ENCODE peak calls at places on chromosomes 12 and 14, in nine cellular contexts. G is fibroblast of the aortic adventitia, F is hepatocyte, V is mucosa of descending colon, D is heart left ventricle, M is tibial artery, R is astrocyte, E is Peyer's patch, H is transverse colon. Z is an unnamed sample.
A peak's percentile ranks its signal among the peaks of the same experiment; 100 is the strongest.

GRCh38 chr12:95918194-95918993 is 24.0 kb downstream of the CCDC38 start:
- DNase-seq in G (peak; percentile 57), F (peak; percentile 71), V (no peak), D (no peak), M (no peak), R (peak; percentile 8), E (no peak), H (peak; percentile 15), Z (peak; percentile 78)

GRCh38 chr12:16347391-16348298 is at the start of gene MGST1:
- DNase-seq in G (peak; percentile 69), F (peak; percentile 80), V (peak; percentile 86), D (peak; percentile 76), M (peak; percentile 69), R (peak; percentile 39), E (peak; percentile 84), H (peak; percentile 77), Z (peak; percentile 27)

GRCh38 chr12:92539966-92540791 is 162.6 kb upstream of the PLEKHG7 start:
- DNase-seq in G (no peak), F (no peak), V (peak; percentile 32), D (peak; percentile 66), M (no peak), R (no peak), E (no peak), H (no peak), Z (no peak)

GRCh38 chr12:104653730-104654328 is 197.1 kb downstream of the CHST11 start:
- DNase-seq in G (no peak), F (no peak), V (no peak), D (no peak), M (no peak), R (no peak), E (no peak), H (no peak), Z (no peak)

GRCh38 chr12:24697769-24698168 is 251.1 kb downstream of the BCAT1 start:
- DNase-seq in G (no peak), F (no peak), V (no peak), D (no peak), M (no peak), R (no peak), E (no peak), H (no peak), Z (no peak)

GRCh38 chr14:75418779-75419768 is 8.7 kb upstream of the JDP2 start:
- DNase-seq in G (no peak), F (peak; percentile 68), V (peak; percentile 81), D (no peak), M (no peak), R (no peak), E (peak; percentile 61), H (peak; percentile 84), Z (no peak)

GRCh38 chr14:64733899-64734298 is 29.7 kb downstream of the PLEKHG3 start:
- DNase-seq in G (no peak), F (no peak), V (peak; percentile 17), D (no peak), M (peak; percentile 45), R (no peak), E (peak; percentile 4), H (no peak), Z (no peak)

GRCh38 chr14:54046250-54046649 is 89.6 kb upstream of the BMP4 start:
- DNase-seq in G (no peak), F (no peak), V (no peak), D (no peak), M (no peak), R (no peak), E (no peak), H (no peak), Z (no peak)

GRCh38 chr12:99984271-99985128 is at the start of gene ANKS1B:
- DNase-seq in G (peak; percentile 21), F (peak; percentile 72), V (peak; percentile 58), D (peak; percentile 61), M (peak; percentile 75), R (peak; percentile 49), E (peak; percentile 49), H (peak; percentile 24), Z (peak; percentile 86)

GRCh38 chr12:94795520-94795919 is 145.2 kb upstream of the TMCC3 start:
- DNase-seq in G (peak; percentile 46), F (peak; percentile 35), V (no peak), D (no peak), M (no peak), R (peak; percentile 47), E (no peak), H (no peak), Z (peak; percentile 77)

GRCh38 chr12:56469007-56469930 is 891 bp downstream of the SPRYD4 start:
- DNase-seq in G (no peak), F (no peak), V (peak; percentile 60), D (no peak), M (no peak), R (no peak), E (peak; percentile 56), H (peak; percentile 44), Z (no peak)

GRCh38 chr12:50039151-50039835 is 14.0 kb upstream of the RACGAP1 start:
- DNase-seq in G (peak; percentile 79), F (peak; percentile 90), V (peak; percentile 89), D (peak; percentile 90), M (peak; percentile 85), R (peak; percentile 59), E (peak; percentile 88), H (peak; percentile 86), Z (peak; percentile 79)

GRCh38 chr12:127400231-127400630 is 866.7 kb upstream of the TMEM132C start:
- DNase-seq in G (no peak), F (no peak), V (no peak), D (no peak), M (no peak), R (peak; percentile 14), E (no peak), H (no peak), Z (no peak)

DNA sequence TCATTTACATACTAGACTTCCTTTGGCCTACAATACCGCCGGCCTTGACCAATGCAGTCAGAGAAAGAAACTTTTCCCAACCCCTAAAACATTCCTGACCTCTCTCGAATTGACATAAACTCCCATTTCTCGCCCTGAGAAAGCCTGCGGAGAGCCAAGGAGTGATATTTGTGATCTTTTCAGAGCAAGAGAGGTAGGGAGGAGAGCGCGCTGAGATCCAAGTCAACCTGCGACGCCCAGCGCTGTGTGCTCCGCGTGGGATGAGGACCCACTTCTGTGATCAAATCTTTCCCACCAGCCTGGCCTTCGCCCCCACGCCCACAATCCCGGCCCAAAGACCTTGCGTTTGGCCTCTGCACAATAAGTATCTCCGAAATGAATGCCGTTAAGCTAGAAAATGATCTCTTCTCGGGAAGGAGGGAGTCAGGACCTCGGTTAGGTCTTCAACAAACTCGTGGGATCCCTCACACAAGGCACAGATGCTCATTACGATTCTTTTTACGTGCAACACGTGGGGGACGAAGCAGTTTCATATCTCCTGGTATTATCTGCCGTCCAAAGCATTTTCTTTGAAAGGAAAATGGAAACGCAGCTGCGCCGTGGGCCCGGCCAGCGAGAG is 6.3 kb upstream of the NPAS3 start:
- DNase-seq in G (no peak), F (no peak), V (no peak), D (no peak), M (no peak), R (peak; percentile 6), E (no peak), H (no peak), Z (no peak)
- H3K4me3 ChIP-seq in G (no peak overlapping the region), F (no peak overlapping the region), V (no peak overlapping the region), D (peak overlapping the region; percentile 37), M (peak overlapping the region; percentile 48), R (peak overlapping the region; percentile 63), E (peak overlapping the region; percentile 50), H (peak overlapping the region; percentile 36), Z (peak overlapping the region; percentile 80)

DNA sequence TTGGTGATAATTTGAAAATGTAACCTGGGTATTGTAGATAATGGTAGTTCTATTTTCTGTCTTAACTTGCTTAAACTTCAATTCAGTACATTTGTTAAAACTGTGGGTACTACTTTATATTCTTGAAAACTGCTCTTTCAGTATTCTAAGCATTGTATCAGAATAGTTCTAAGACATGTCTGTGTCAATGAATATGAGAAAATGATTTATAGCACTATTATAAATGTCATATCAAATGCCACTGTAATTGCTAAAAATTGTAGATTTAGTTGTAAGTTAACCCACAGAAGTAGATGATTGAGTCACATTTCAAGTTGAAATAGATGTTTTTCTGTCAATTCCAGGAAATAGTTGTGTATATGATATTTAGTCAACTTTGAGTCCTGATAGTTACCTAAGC is 2.4 kb downstream of the NAA30 start:
- DNase-seq in G (no peak), F (no peak), V (no peak), D (no peak), M (no peak), R (no peak), E (no peak), H (no peak), Z (no peak)
- H3K4me3 ChIP-seq in G (peak overlapping the region; percentile 78), F (peak overlapping the region; percentile 89), V (no peak overlapping the region), D (no peak overlapping the region), M (no peak overlapping the region), R (peak overlapping the region; percentile 80), E (peak overlapping the region; percentile 98), H (no peak overlapping the region), Z (peak overlapping the region; percentile 89)

GRCh38 chr12:27972721-27973120 is at the start of gene PTHLH:
- DNase-seq in G (no peak), F (no peak), V (no peak), D (no peak), M (no peak), R (no peak), E (no peak), H (no peak), Z (no peak)

GRCh38 chr12:27970391-27970980 is 2.0 kb downstream of the PTHLH start:
- DNase-seq in G (peak; percentile 45), F (peak; percentile 47), V (no peak), D (peak; percentile 64), M (no peak), R (peak; percentile 56), E (peak; percentile 50), H (no peak), Z (peak; percentile 69)

GRCh38 chr12:27971606-27972005 is 927 bp downstream of the PTHLH start:
- DNase-seq in G (no peak), F (peak; percentile 7), V (no peak), D (no peak), M (no peak), R (no peak), E (no peak), H (no peak), Z (no peak)

GRCh38 chr12:27969901-27970390 is 2.6 kb downstream of the PTHLH start:
- DNase-seq in G (peak; percentile 58), F (peak; percentile 76), V (peak; percentile 60), D (peak; percentile 65), M (peak; percentile 76), R (peak; percentile 75), E (peak; percentile 61), H (peak; percentile 37), Z (peak; percentile 72)

GRCh38 chr12:27970981-27971489 is 1.5 kb downstream of the PTHLH start:
- DNase-seq in G (peak; percentile 34), F (peak; percentile 16), V (no peak), D (no peak), M (no peak), R (peak; percentile 30), E (no peak), H (no peak), Z (no peak)
- H3K4me3 ChIP-seq in G (peak overlapping the region; percentile 71), F (peak overlapping the region; percentile 32), V (no peak overlapping the region), D (no peak overlapping the region), M (peak overlapping the region; percentile 47), R (peak overlapping the region; percentile 57), E (peak overlapping the region; percentile 53), H (peak overlapping the region; percentile 27), Z (peak overlapping the region; percentile 84)

GRCh38 chr12:2779281-2779680 is 15.5 kb upstream of the FKBP4 start:
- DNase-seq in G (no peak), F (no peak), V (no peak), D (no peak), M (no peak), R (no peak), E (no peak), H (peak; percentile 41), Z (no peak)

GRCh38 chr12:2785017-2785416 is 9.8 kb upstream of the FKBP4 start:
- DNase-seq in G (no peak), F (peak; percentile 31), V (no peak), D (no peak), M (no peak), R (no peak), E (no peak), H (no peak), Z (no peak)

GRCh38 chr12:2783936-2784600 is 10.7 kb upstream of the FKBP4 start:
- DNase-seq in G (peak; percentile 64), F (peak; percentile 77), V (peak; percentile 70), D (peak; percentile 81), M (no peak), R (no peak), E (peak; percentile 67), H (peak; percentile 67), Z (peak; percentile 77)
- H3K4me3 ChIP-seq in G (peak overlapping the region; percentile 50), F (no peak overlapping the region), V (no peak overlapping the region), D (no peak overlapping the region), M (peak overlapping the region; percentile 13), R (no peak overlapping the region), E (no peak overlapping the region), H (no peak overlapping the region), Z (peak overlapping the region; percentile 73)

Z was measured in adipocyte.